ENCODE peak calls at places on chromosomes 6 and 20, in six cellular contexts. One of them, this sample, is unnamed.
A peak's percentile ranks its signal among the peaks of the same experiment; 100 is the strongest.

GRCh38 chr6:116169880-116170279 is 43.9 kb upstream of the COL10A1 start:
- DNase-seq in activated T-helper 2 cell treated with anti-CD3 and anti-CD28 coated beads, Interferon-gamma antibody, Interleukin-2, Interleukin-4, amounts not matched to agents 10 μg/mL and 5 μg/mL and 100 μg/mL, durations not matched to agents 14 hours and 24 hours and 36 hours: no peak
- DNase-seq in activated T-cell treated with anti-CD3 and anti-CD28 coated beads for 48 hours: no peak
- DNase-seq in cardiac fibroblast: no peak
- DNase-seq in kidney glomerular epithelial cell: no peak
- DNase-seq in amygdala: no peak
- DNase-seq in this sample: no peak

GRCh38 chr6:31966506-31966905 is 5.4 kb downstream of the DXO start:
- DNase-seq in activated T-helper 2 cell treated with anti-CD3 and anti-CD28 coated beads, Interferon-gamma antibody, Interleukin-2, Interleukin-4, amounts not matched to agents 10 μg/mL and 5 μg/mL and 100 μg/mL, durations not matched to agents 14 hours and 24 hours and 36 hours: no peak
- DNase-seq in activated T-cell treated with anti-CD3 and anti-CD28 coated beads for 48 hours: no peak
- DNase-seq in cardiac fibroblast: no peak
- DNase-seq in kidney glomerular epithelial cell: no peak
- DNase-seq in amygdala: no peak
- DNase-seq in this sample: no peak

GRCh38 chr6:23301546-23301945 is 732.2 kb downstream of the HDGFL1 start:
- DNase-seq in activated T-helper 2 cell treated with anti-CD3 and anti-CD28 coated beads, Interferon-gamma antibody, Interleukin-2, Interleukin-4, amounts not matched to agents 10 μg/mL and 5 μg/mL and 100 μg/mL, durations not matched to agents 14 hours and 24 hours and 36 hours: no peak
- DNase-seq in activated T-cell treated with anti-CD3 and anti-CD28 coated beads for 48 hours: no peak
- DNase-seq in cardiac fibroblast: no peak
- DNase-seq in kidney glomerular epithelial cell: no peak
- DNase-seq in amygdala: no peak
- DNase-seq in this sample: no peak

GRCh38 chr6:137549106-137549505 is 54.9 kb upstream of the OLIG3 start:
- DNase-seq in activated T-helper 2 cell treated with anti-CD3 and anti-CD28 coated beads, Interferon-gamma antibody, Interleukin-2, Interleukin-4, amounts not matched to agents 10 μg/mL and 5 μg/mL and 100 μg/mL, durations not matched to agents 14 hours and 24 hours and 36 hours: no peak
- DNase-seq in activated T-cell treated with anti-CD3 and anti-CD28 coated beads for 48 hours: no peak
- DNase-seq in cardiac fibroblast: no peak
- DNase-seq in kidney glomerular epithelial cell: no peak
- DNase-seq in amygdala: no peak
- DNase-seq in this sample: no peak

GRCh38 chr6:166540631-166541331 is 45.7 kb downstream of the RAMACL start:
- DNase-seq in activated T-helper 2 cell treated with anti-CD3 and anti-CD28 coated beads, Interferon-gamma antibody, Interleukin-2, Interleukin-4, amounts not matched to agents 10 μg/mL and 5 μg/mL and 100 μg/mL, durations not matched to agents 14 hours and 24 hours and 36 hours: peak; percentile 47
- DNase-seq in activated T-cell treated with anti-CD3 and anti-CD28 coated beads for 48 hours: peak; percentile 29
- DNase-seq in cardiac fibroblast: peak; percentile 69
- DNase-seq in kidney glomerular epithelial cell: no peak
- DNase-seq in amygdala: no peak
- DNase-seq in this sample: no peak

GRCh38 chr20:2805682-2806350 is 5.4 kb upstream of the CPXM1 start:
- DNase-seq in activated T-helper 2 cell treated with anti-CD3 and anti-CD28 coated beads, Interferon-gamma antibody, Interleukin-2, Interleukin-4, amounts not matched to agents 10 μg/mL and 5 μg/mL and 100 μg/mL, durations not matched to agents 14 hours and 24 hours and 36 hours: no peak
- DNase-seq in activated T-cell treated with anti-CD3 and anti-CD28 coated beads for 48 hours: no peak
- DNase-seq in cardiac fibroblast: no peak
- DNase-seq in kidney glomerular epithelial cell: no peak
- DNase-seq in amygdala: no peak
- DNase-seq in this sample: no peak

GRCh38 chr20:45934046-45934586 is 367 bp upstream of the PCIF1 start:
- DNase-seq in activated T-helper 2 cell treated with anti-CD3 and anti-CD28 coated beads, Interferon-gamma antibody, Interleukin-2, Interleukin-4, amounts not matched to agents 10 μg/mL and 5 μg/mL and 100 μg/mL, durations not matched to agents 14 hours and 24 hours and 36 hours: no peak
- DNase-seq in activated T-cell treated with anti-CD3 and anti-CD28 coated beads for 48 hours: peak; percentile 33
- DNase-seq in cardiac fibroblast: peak; percentile 47
- DNase-seq in kidney glomerular epithelial cell: no peak
- DNase-seq in amygdala: peak; percentile 82
- DNase-seq in this sample: peak; percentile 44

GRCh38 chr6:90216081-90216977 is 80.3 kb downstream of the BACH2 start:
- DNase-seq in activated T-helper 2 cell treated with anti-CD3 and anti-CD28 coated beads, Interferon-gamma antibody, Interleukin-2, Interleukin-4, amounts not matched to agents 10 μg/mL and 5 μg/mL and 100 μg/mL, durations not matched to agents 14 hours and 24 hours and 36 hours: no peak
- DNase-seq in activated T-cell treated with anti-CD3 and anti-CD28 coated beads for 48 hours: no peak
- DNase-seq in cardiac fibroblast: no peak
- DNase-seq in kidney glomerular epithelial cell: peak; percentile 57
- DNase-seq in amygdala: no peak
- DNase-seq in this sample: peak; percentile 19

GRCh38 chr6:159623156-159623555 is 69.9 kb downstream of the SOD2 start:
- DNase-seq in activated T-helper 2 cell treated with anti-CD3 and anti-CD28 coated beads, Interferon-gamma antibody, Interleukin-2, Interleukin-4, amounts not matched to agents 10 μg/mL and 5 μg/mL and 100 μg/mL, durations not matched to agents 14 hours and 24 hours and 36 hours: no peak
- DNase-seq in activated T-cell treated with anti-CD3 and anti-CD28 coated beads for 48 hours: no peak
- DNase-seq in cardiac fibroblast: no peak
- DNase-seq in kidney glomerular epithelial cell: no peak
- DNase-seq in amygdala: no peak
- DNase-seq in this sample: no peak

GRCh38 chr6:158467923-158468322 is 92.0 kb upstream of the TMEM181 start:
- DNase-seq in activated T-helper 2 cell treated with anti-CD3 and anti-CD28 coated beads, Interferon-gamma antibody, Interleukin-2, Interleukin-4, amounts not matched to agents 10 μg/mL and 5 μg/mL and 100 μg/mL, durations not matched to agents 14 hours and 24 hours and 36 hours: no peak
- DNase-seq in activated T-cell treated with anti-CD3 and anti-CD28 coated beads for 48 hours: no peak
- DNase-seq in cardiac fibroblast: no peak
- DNase-seq in kidney glomerular epithelial cell: no peak
- DNase-seq in amygdala: no peak
- DNase-seq in this sample: no peak

GRCh38 chr20:32965581-32966373 is 38.5 kb downstream of the SUN5 start:
- DNase-seq in activated T-helper 2 cell treated with anti-CD3 and anti-CD28 coated beads, Interferon-gamma antibody, Interleukin-2, Interleukin-4, amounts not matched to agents 10 μg/mL and 5 μg/mL and 100 μg/mL, durations not matched to agents 14 hours and 24 hours and 36 hours: peak; percentile 9
- DNase-seq in activated T-cell treated with anti-CD3 and anti-CD28 coated beads for 48 hours: no peak
- DNase-seq in cardiac fibroblast: no peak
- DNase-seq in kidney glomerular epithelial cell: no peak
- DNase-seq in amygdala: no peak
- DNase-seq in this sample: peak; percentile 2

GRCh38 chr6:39054577-39055142 is 6.1 kb downstream of the GLP1R start:
- DNase-seq in activated T-helper 2 cell treated with anti-CD3 and anti-CD28 coated beads, Interferon-gamma antibody, Interleukin-2, Interleukin-4, amounts not matched to agents 10 μg/mL and 5 μg/mL and 100 μg/mL, durations not matched to agents 14 hours and 24 hours and 36 hours: no peak
- DNase-seq in activated T-cell treated with anti-CD3 and anti-CD28 coated beads for 48 hours: no peak
- DNase-seq in cardiac fibroblast: no peak
- DNase-seq in kidney glomerular epithelial cell: no peak
- DNase-seq in amygdala: no peak
- DNase-seq in this sample: no peak

GRCh38 chr6:35084511-35085203 is 56.5 kb downstream of the TCP11 start:
- DNase-seq in activated T-helper 2 cell treated with anti-CD3 and anti-CD28 coated beads, Interferon-gamma antibody, Interleukin-2, Interleukin-4, amounts not matched to agents 10 μg/mL and 5 μg/mL and 100 μg/mL, durations not matched to agents 14 hours and 24 hours and 36 hours: no peak
- DNase-seq in activated T-cell treated with anti-CD3 and anti-CD28 coated beads for 48 hours: no peak
- DNase-seq in cardiac fibroblast: no peak
- DNase-seq in kidney glomerular epithelial cell: no peak
- DNase-seq in amygdala: no peak
- DNase-seq in this sample: no peak

GRCh38 chr20:53623454-53624206 is 30.0 kb upstream of the ZNF217 start:
- DNase-seq in activated T-helper 2 cell treated with anti-CD3 and anti-CD28 coated beads, Interferon-gamma antibody, Interleukin-2, Interleukin-4, amounts not matched to agents 10 μg/mL and 5 μg/mL and 100 μg/mL, durations not matched to agents 14 hours and 24 hours and 36 hours: peak; percentile 32
- DNase-seq in activated T-cell treated with anti-CD3 and anti-CD28 coated beads for 48 hours: peak; percentile 23
- DNase-seq in cardiac fibroblast: peak; percentile 88
- DNase-seq in kidney glomerular epithelial cell: peak; percentile 71
- DNase-seq in amygdala: peak; percentile 8
- DNase-seq in this sample: peak; percentile 61

GRCh38 chr6:710601-711571 is 17.9 kb upstream of the EXOC2 start:
- DNase-seq in activated T-helper 2 cell treated with anti-CD3 and anti-CD28 coated beads, Interferon-gamma antibody, Interleukin-2, Interleukin-4, amounts not matched to agents 10 μg/mL and 5 μg/mL and 100 μg/mL, durations not matched to agents 14 hours and 24 hours and 36 hours: peak; percentile 60
- DNase-seq in activated T-cell treated with anti-CD3 and anti-CD28 coated beads for 48 hours: peak; percentile 40
- DNase-seq in cardiac fibroblast: peak; percentile 70
- DNase-seq in kidney glomerular epithelial cell: peak; percentile 32
- DNase-seq in amygdala: no peak
- DNase-seq in this sample: no peak

GRCh38 chr6:130381459-130382380 is 15.9 kb downstream of the TMEM200A start:
- DNase-seq in activated T-helper 2 cell treated with anti-CD3 and anti-CD28 coated beads, Interferon-gamma antibody, Interleukin-2, Interleukin-4, amounts not matched to agents 10 μg/mL and 5 μg/mL and 100 μg/mL, durations not matched to agents 14 hours and 24 hours and 36 hours: peak; percentile 20
- DNase-seq in activated T-cell treated with anti-CD3 and anti-CD28 coated beads for 48 hours: no peak
- DNase-seq in cardiac fibroblast: no peak
- DNase-seq in kidney glomerular epithelial cell: no peak
- DNase-seq in amygdala: no peak
- DNase-seq in this sample: no peak

GRCh38 chr6:44524491-44525227 is 137.2 kb downstream of the CDC5L start:
- DNase-seq in activated T-helper 2 cell treated with anti-CD3 and anti-CD28 coated beads, Interferon-gamma antibody, Interleukin-2, Interleukin-4, amounts not matched to agents 10 μg/mL and 5 μg/mL and 100 μg/mL, durations not matched to agents 14 hours and 24 hours and 36 hours: no peak
- DNase-seq in activated T-cell treated with anti-CD3 and anti-CD28 coated beads for 48 hours: no peak
- DNase-seq in cardiac fibroblast: no peak
- DNase-seq in kidney glomerular epithelial cell: no peak
- DNase-seq in amygdala: no peak
- DNase-seq in this sample: no peak

This sample was measured in tibial nerve.